ENCODE peak calls at places on chromosomes 16 and 17, in five cellular contexts. One of them, this sample, is unnamed.

GRCh38 chr17:31858647-31859486 is at the start of gene COPRS:
- DNase-seq in fibroblast of lung: peak
- DNase-seq in mammary epithelial cell: peak
- DNase-seq in A549: peak
- DNase-seq in neuronal stem cell: peak
- DNase-seq in this sample: peak

GRCh38 chr16:4936181-4936990 is 562 bp downstream of the PPL start:
- DNase-seq in mammary epithelial cell: peak
- DNase-seq in A549: peak
- DNase-seq in neuronal stem cell: no peak
- DNase-seq in fibroblast of lung: peak
- DNase-seq in this sample: peak

GRCh38 chr17:49388290-49388640 is 26.2 kb upstream of the ZNF652 start:
- DNase-seq in A549: no peak
- DNase-seq in fibroblast of lung: no peak
- DNase-seq in mammary epithelial cell: no peak
- DNase-seq in neuronal stem cell: no peak
- DNase-seq in this sample: no peak

GRCh38 chr16:80938035-80938927 is 68.4 kb downstream of the CMC2 start:
- DNase-seq in mammary epithelial cell: peak
- DNase-seq in fibroblast of lung: peak
- DNase-seq in A549: peak
- DNase-seq in neuronal stem cell: peak
- DNase-seq in this sample: peak

GRCh38 chr17:63740464-63741181 is 976 bp downstream of the STRADA start:
- DNase-seq in fibroblast of lung: no peak
- DNase-seq in A549: no peak
- DNase-seq in mammary epithelial cell: peak
- DNase-seq in neuronal stem cell: no peak
- DNase-seq in this sample: peak

GRCh38 chr17:49574283-49574892 is 1.3 kb upstream of the NXPH3 start:
- DNase-seq in fibroblast of lung: no peak
- DNase-seq in neuronal stem cell: no peak
- DNase-seq in mammary epithelial cell: no peak
- DNase-seq in A549: no peak
- DNase-seq in this sample: peak

GRCh38 chr17:16942141-16943031 is 29.5 kb downstream of the TNFRSF13B start:
- DNase-seq in neuronal stem cell: no peak
- DNase-seq in A549: peak
- DNase-seq in fibroblast of lung: no peak
- DNase-seq in mammary epithelial cell: no peak
- DNase-seq in this sample: peak

GRCh38 chr17:78611636-78612035 is 34.4 kb upstream of the DNAH17 start:
- DNase-seq in neuronal stem cell: no peak
- DNase-seq in fibroblast of lung: peak
- DNase-seq in A549: no peak
- DNase-seq in mammary epithelial cell: no peak
- DNase-seq in this sample: no peak

GRCh38 chr17:35257080-35257701 is 14.3 kb downstream of the SLFN5 start:
- DNase-seq in A549: peak
- DNase-seq in fibroblast of lung: peak
- DNase-seq in mammary epithelial cell: peak
- DNase-seq in neuronal stem cell: no peak
- DNase-seq in this sample: peak

GRCh38 chr16:21703589-21704174 is 39.9 kb downstream of the OTOA start:
- DNase-seq in fibroblast of lung: no peak
- DNase-seq in A549: no peak
- DNase-seq in mammary epithelial cell: peak
- DNase-seq in neuronal stem cell: no peak
- DNase-seq in this sample: no peak

GRCh38 chr17:62968445-62968923 is 2.4 kb downstream of the TANC2 start:
- DNase-seq in A549: peak
- DNase-seq in neuronal stem cell: peak
- DNase-seq in fibroblast of lung: peak
- DNase-seq in mammary epithelial cell: peak
- DNase-seq in this sample: peak

GRCh38 chr17:8753976-8754440 is 4.3 kb downstream of the SPDYE4 start:
- DNase-seq in neuronal stem cell: no peak
- DNase-seq in fibroblast of lung: peak
- DNase-seq in mammary epithelial cell: peak
- DNase-seq in A549: peak
- DNase-seq in this sample: peak

GRCh38 chr16:3007957-3008748 is 4.6 kb upstream of the CLDN9 start:
- DNase-seq in fibroblast of lung: no peak
- DNase-seq in mammary epithelial cell: no peak
- DNase-seq in A549: no peak
- DNase-seq in neuronal stem cell: no peak
- DNase-seq in this sample: no peak

GRCh38 chr16:20851601-20852000 is 45.3 kb downstream of the REXO5 start:
- DNase-seq in fibroblast of lung: peak
- DNase-seq in mammary epithelial cell: peak
- DNase-seq in A549: peak
- DNase-seq in neuronal stem cell: no peak
- DNase-seq in this sample: peak

GRCh38 chr17:2214047-2214717 is 89.4 kb downstream of the SMG6 start:
- DNase-seq in A549: no peak
- DNase-seq in fibroblast of lung: peak
- DNase-seq in neuronal stem cell: no peak
- DNase-seq in mammary epithelial cell: no peak
- DNase-seq in this sample: peak

GRCh38 chr16:10039220-10040096 is 142.8 kb downstream of the GRIN2A start:
- DNase-seq in A549: peak
- DNase-seq in mammary epithelial cell: no peak
- DNase-seq in fibroblast of lung: no peak
- DNase-seq in neuronal stem cell: peak
- DNase-seq in this sample: no peak

GRCh38 chr17:5557485-5557884 is 26.8 kb downstream of the NLRP1 start:
- DNase-seq in mammary epithelial cell: peak
- DNase-seq in neuronal stem cell: no peak
- DNase-seq in fibroblast of lung: peak
- DNase-seq in A549: no peak
- DNase-seq in this sample: no peak

GRCh38 chr16:27427538-27427937 is 25.6 kb downstream of the IL21R start:
- DNase-seq in A549: no peak
- DNase-seq in neuronal stem cell: no peak
- DNase-seq in fibroblast of lung: no peak
- DNase-seq in mammary epithelial cell: no peak
- DNase-seq in this sample: no peak

GRCh38 chr17:1179635-1180433 is at the start of gene ABR:
- DNase-seq in A549: no peak
- DNase-seq in mammary epithelial cell: peak
- DNase-seq in neuronal stem cell: peak
- DNase-seq in fibroblast of lung: peak
- DNase-seq in this sample: peak

GRCh38 chr17:29027521-29027920 is 15.4 kb upstream of the PIPOX start:
- DNase-seq in neuronal stem cell: no peak
- DNase-seq in A549: no peak
- DNase-seq in mammary epithelial cell: no peak
- DNase-seq in fibroblast of lung: no peak
- DNase-seq in this sample: no peak

GRCh38 chr17:18129041-18129502 is 20.5 kb downstream of the MYO15A start:
- DNase-seq in A549: peak
- DNase-seq in fibroblast of lung: peak
- DNase-seq in mammary epithelial cell: peak
- DNase-seq in neuronal stem cell: no peak
- DNase-seq in this sample: peak

GRCh38 chr16:75660726-75661302 is 13.2 kb downstream of the TERF2IP start:
- DNase-seq in mammary epithelial cell: no peak
- DNase-seq in fibroblast of lung: no peak
- DNase-seq in neuronal stem cell: no peak
- DNase-seq in A549: no peak
- DNase-seq in this sample: no peak

GRCh38 chr17:78745407-78746088 is 36.5 kb downstream of the CYTH1 start:
- DNase-seq in mammary epithelial cell: no peak
- DNase-seq in fibroblast of lung: peak
- DNase-seq in neuronal stem cell: peak
- DNase-seq in A549: peak
- DNase-seq in this sample: peak

GRCh38 chr17:59167571-59168001 is 12.0 kb downstream of the PRR11 start:
- DNase-seq in A549: no peak
- DNase-seq in fibroblast of lung: no peak
- DNase-seq in neuronal stem cell: no peak
- DNase-seq in mammary epithelial cell: peak
- DNase-seq in this sample: no peak
- H3K27ac ChIP-seq in A549: no peak
- H3K27ac ChIP-seq in fibroblast of lung: no peak
- H3K27ac ChIP-seq in neuronal stem cell: no peak
- H3K27ac ChIP-seq in mammary epithelial cell: peak
- H3K27ac ChIP-seq in this sample: peak

GRCh38 chr16:31149894-31150890 is at the start of gene PRSS36:
- DNase-seq in fibroblast of lung: no peak
- DNase-seq in neuronal stem cell: no peak
- DNase-seq in mammary epithelial cell: no peak
- DNase-seq in A549: no peak
- DNase-seq in this sample: peak
- H3K4me2 ChIP-seq in fibroblast of lung: no peak
- H3K4me2 ChIP-seq in neuronal stem cell: no peak
- H3K4me2 ChIP-seq in mammary epithelial cell: no peak
- H3K4me2 ChIP-seq in A549: no peak
- H3K4me2 ChIP-seq in this sample: no peak

DNA sequence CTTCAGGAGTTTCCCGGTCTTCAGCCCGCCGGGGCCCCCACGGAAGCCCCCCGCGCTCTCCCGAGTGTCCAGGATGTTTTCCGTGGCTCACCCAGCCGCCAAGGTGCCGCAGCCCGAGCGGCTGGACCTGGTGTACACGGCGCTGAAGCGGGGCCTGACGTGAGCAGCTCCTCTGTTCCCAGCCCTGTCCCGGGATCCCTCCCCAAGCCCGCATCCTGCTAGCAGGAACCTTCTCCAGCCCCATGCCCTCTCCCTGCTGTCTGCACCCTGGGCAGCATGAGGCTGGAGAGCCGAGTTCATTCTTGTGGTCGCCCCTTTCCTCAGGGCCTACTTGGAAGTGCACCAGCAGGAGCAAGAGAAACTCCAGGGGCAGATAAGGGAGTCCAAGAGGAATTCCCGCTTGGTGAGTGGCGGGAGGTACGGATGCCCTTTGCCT is 10.1 kb downstream of the RIPOR1 start:
- DNase-seq in fibroblast of lung: peak
- DNase-seq in mammary epithelial cell: no peak
- DNase-seq in neuronal stem cell: no peak
- DNase-seq in A549: no peak
- DNase-seq in this sample: peak
- H3K4me3 ChIP-seq in fibroblast of lung: peak
- H3K4me3 ChIP-seq in mammary epithelial cell: no peak
- H3K4me3 ChIP-seq in neuronal stem cell: peak
- H3K4me3 ChIP-seq in A549: no peak
- H3K4me3 ChIP-seq in this sample: peak

GRCh38 chr17:66760324-66760723 is 74.6 kb upstream of the CACNG5 start:
- DNase-seq in A549: no peak
- DNase-seq in fibroblast of lung: no peak
- DNase-seq in neuronal stem cell: no peak
- DNase-seq in mammary epithelial cell: no peak
- DNase-seq in this sample: no peak
- H3K27ac ChIP-seq in A549: no peak
- H3K27ac ChIP-seq in fibroblast of lung: no peak
- H3K27ac ChIP-seq in neuronal stem cell: no peak
- H3K27ac ChIP-seq in mammary epithelial cell: no peak
- H3K27ac ChIP-seq in this sample: no peak

GRCh38 chr16:54627616-54628015 is 303.0 kb upstream of the IRX5 start:
- DNase-seq in mammary epithelial cell: no peak
- DNase-seq in neuronal stem cell: no peak
- DNase-seq in fibroblast of lung: no peak
- DNase-seq in A549: no peak
- DNase-seq in this sample: peak
- H3K4me2 ChIP-seq in mammary epithelial cell: no peak
- H3K4me2 ChIP-seq in neuronal stem cell: no peak
- H3K4me2 ChIP-seq in fibroblast of lung: no peak
- H3K4me2 ChIP-seq in A549: no peak
- H3K4me2 ChIP-seq in this sample: peak

GRCh38 chr16:67228034-67228785 is 1.3 kb downstream of the TMEM208 start:
- DNase-seq in neuronal stem cell: no peak
- DNase-seq in A549: no peak
- DNase-seq in fibroblast of lung: no peak
- DNase-seq in mammary epithelial cell: no peak
- DNase-seq in this sample: peak
- H3K4me3 ChIP-seq in neuronal stem cell: no peak
- H3K4me3 ChIP-seq in A549: peak
- H3K4me3 ChIP-seq in fibroblast of lung: peak
- H3K4me3 ChIP-seq in mammary epithelial cell: peak
- H3K4me3 ChIP-seq in this sample: peak

DNA sequence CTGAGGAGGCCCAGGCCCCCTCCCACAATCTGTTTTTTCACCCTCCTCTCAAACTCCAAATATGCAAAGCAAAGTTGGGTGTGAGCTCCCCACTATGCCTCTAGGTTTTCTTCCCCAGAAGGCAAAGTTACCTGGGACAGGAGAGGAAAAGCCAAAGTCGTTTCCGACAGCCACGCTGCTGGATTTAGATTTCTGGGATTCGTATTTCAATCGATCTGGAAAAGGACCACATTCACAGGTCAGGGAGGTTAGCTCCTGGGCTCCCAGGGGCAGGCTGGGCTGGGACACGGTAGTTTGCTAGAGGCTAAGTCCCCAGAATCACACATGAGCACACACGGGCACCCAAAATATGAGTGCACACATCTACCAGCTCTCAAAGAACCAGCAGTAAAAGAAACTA is 21.3 kb upstream of the MRPS23 start:
- DNase-seq in neuronal stem cell: no peak
- DNase-seq in fibroblast of lung: no peak
- DNase-seq in mammary epithelial cell: no peak
- DNase-seq in A549: no peak
- DNase-seq in this sample: peak
- H3K27ac ChIP-seq in neuronal stem cell: no peak
- H3K27ac ChIP-seq in fibroblast of lung: peak
- H3K27ac ChIP-seq in mammary epithelial cell: no peak
- H3K27ac ChIP-seq in A549: peak
- H3K27ac ChIP-seq in this sample: no peak

DNA sequence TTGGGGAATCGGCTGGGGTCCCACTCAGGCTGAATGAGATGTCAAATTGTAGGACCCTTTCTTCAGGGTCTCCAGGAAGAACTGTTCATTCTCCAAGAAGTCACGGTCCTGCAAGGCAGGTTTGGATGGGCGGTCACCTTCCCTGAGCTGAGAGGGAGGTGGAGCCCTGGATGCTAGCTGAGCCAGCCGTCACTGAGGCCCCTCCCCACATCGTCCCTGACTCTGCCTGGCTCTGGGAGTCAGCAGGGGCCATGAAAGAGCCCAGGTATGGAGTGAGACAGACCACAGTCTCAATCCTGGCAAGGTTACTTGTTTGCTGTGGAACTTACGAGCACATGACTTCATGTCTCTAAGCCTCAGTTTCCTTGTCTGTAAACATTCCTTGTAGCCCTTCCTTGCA is 6.0 kb upstream of the MRPL38 start:
- DNase-seq in fibroblast of lung: no peak
- DNase-seq in mammary epithelial cell: no peak
- DNase-seq in neuronal stem cell: no peak
- DNase-seq in A549: no peak
- DNase-seq in this sample: peak
- H3K4me2 ChIP-seq in fibroblast of lung: no peak
- H3K4me2 ChIP-seq in mammary epithelial cell: no peak
- H3K4me2 ChIP-seq in neuronal stem cell: no peak
- H3K4me2 ChIP-seq in A549: no peak
- H3K4me2 ChIP-seq in this sample: no peak